ENCODE peak calls at places on chromosome 15, in seven cellular contexts. One of them, this sample, is unnamed.

GRCh38 chr15:94324835-94325767 is 93.7 kb downstream of the MCTP2 start:
- DNase-seq in kidney epithelial cell: no peak
- DNase-seq in GM06990: no peak
- DNase-seq in fibroblast of lung: no peak
- DNase-seq in GM13976: no peak
- DNase-seq in foreskin fibroblast: no peak
- DNase-seq in left ventricle myocardium inferior: no peak
- DNase-seq in this sample: no peak

GRCh38 chr15:61155741-61156700 is 73.1 kb downstream of the RORA start:
- DNase-seq in kidney epithelial cell: peak
- DNase-seq in GM06990: no peak
- DNase-seq in fibroblast of lung: peak
- DNase-seq in GM13976: no peak
- DNase-seq in foreskin fibroblast: peak
- DNase-seq in left ventricle myocardium inferior: peak
- DNase-seq in this sample: no peak

GRCh38 chr15:97129684-97130083 is 799.2 kb downstream of the NR2F2 start:
- DNase-seq in kidney epithelial cell: no peak
- DNase-seq in GM06990: no peak
- DNase-seq in fibroblast of lung: no peak
- DNase-seq in GM13976: no peak
- DNase-seq in foreskin fibroblast: no peak
- DNase-seq in left ventricle myocardium inferior: no peak
- DNase-seq in this sample: no peak

GRCh38 chr15:69657626-69658025 is 205.0 kb downstream of the RPLP1 start:
- DNase-seq in kidney epithelial cell: no peak
- DNase-seq in GM06990: no peak
- DNase-seq in fibroblast of lung: no peak
- DNase-seq in GM13976: no peak
- DNase-seq in foreskin fibroblast: no peak
- DNase-seq in left ventricle myocardium inferior: no peak
- DNase-seq in this sample: no peak

GRCh38 chr15:82298520-82298919 is 35.9 kb downstream of the SAXO2 start:
- DNase-seq in kidney epithelial cell: no peak
- DNase-seq in GM06990: no peak
- DNase-seq in fibroblast of lung: peak
- DNase-seq in GM13976: no peak
- DNase-seq in foreskin fibroblast: no peak
- DNase-seq in left ventricle myocardium inferior: no peak
- DNase-seq in this sample: no peak

GRCh38 chr15:64754663-64755426 is 20.5 kb downstream of the RBPMS2 start:
- DNase-seq in kidney epithelial cell: no peak
- DNase-seq in GM06990: peak
- DNase-seq in fibroblast of lung: no peak
- DNase-seq in GM13976: peak
- DNase-seq in foreskin fibroblast: no peak
- DNase-seq in left ventricle myocardium inferior: no peak
- DNase-seq in this sample: no peak

GRCh38 chr15:95284933-95285401 is 1045.5 kb upstream of the NR2F2 start:
- DNase-seq in kidney epithelial cell: no peak
- DNase-seq in GM06990: peak
- DNase-seq in fibroblast of lung: peak
- DNase-seq in GM13976: no peak
- DNase-seq in foreskin fibroblast: peak
- DNase-seq in left ventricle myocardium inferior: no peak
- DNase-seq in this sample: no peak

GRCh38 chr15:41903782-41904181 is 9.9 kb upstream of the SPTBN5 start:
- DNase-seq in kidney epithelial cell: no peak
- DNase-seq in GM06990: no peak
- DNase-seq in fibroblast of lung: no peak
- DNase-seq in GM13976: no peak
- DNase-seq in foreskin fibroblast: no peak
- DNase-seq in left ventricle myocardium inferior: no peak
- DNase-seq in this sample: no peak

GRCh38 chr15:60844431-60845174 is 365.7 kb upstream of the ICE2 start:
- DNase-seq in kidney epithelial cell: no peak
- DNase-seq in GM06990: no peak
- DNase-seq in fibroblast of lung: no peak
- DNase-seq in GM13976: no peak
- DNase-seq in foreskin fibroblast: no peak
- DNase-seq in left ventricle myocardium inferior: no peak
- DNase-seq in this sample: no peak

GRCh38 chr15:42363487-42363886 is 4.2 kb downstream of the CAPN3 start:
- DNase-seq in kidney epithelial cell: no peak
- DNase-seq in GM06990: no peak
- DNase-seq in fibroblast of lung: no peak
- DNase-seq in GM13976: no peak
- DNase-seq in foreskin fibroblast: no peak
- DNase-seq in left ventricle myocardium inferior: no peak
- DNase-seq in this sample: no peak

GRCh38 chr15:50044406-50044805 is 74.6 kb downstream of the ATP8B4 start:
- DNase-seq in kidney epithelial cell: no peak
- DNase-seq in GM06990: no peak
- DNase-seq in fibroblast of lung: no peak
- DNase-seq in GM13976: no peak
- DNase-seq in foreskin fibroblast: no peak
- DNase-seq in left ventricle myocardium inferior: no peak
- DNase-seq in this sample: no peak

GRCh38 chr15:68228143-68228970 is 1.2 kb downstream of the CLN6 start:
- DNase-seq in kidney epithelial cell: no peak
- DNase-seq in GM06990: no peak
- DNase-seq in fibroblast of lung: peak
- DNase-seq in GM13976: no peak
- DNase-seq in foreskin fibroblast: peak
- DNase-seq in left ventricle myocardium inferior: peak
- DNase-seq in this sample: peak

GRCh38 chr15:83873966-83874365 is 220.0 kb downstream of the ADAMTSL3 start:
- DNase-seq in kidney epithelial cell: no peak
- DNase-seq in GM06990: no peak
- DNase-seq in fibroblast of lung: peak
- DNase-seq in GM13976: no peak
- DNase-seq in foreskin fibroblast: no peak
- DNase-seq in left ventricle myocardium inferior: no peak
- DNase-seq in this sample: no peak

GRCh38 chr15:101250331-101250730 is 1.5 kb downstream of the CHSY1 start:
- DNase-seq in kidney epithelial cell: peak
- DNase-seq in GM06990: no peak
- DNase-seq in fibroblast of lung: peak
- DNase-seq in GM13976: no peak
- DNase-seq in foreskin fibroblast: peak
- DNase-seq in left ventricle myocardium inferior: no peak
- DNase-seq in this sample: no peak

GRCh38 chr15:67018026-67018425 is 47.4 kb upstream of the SMAD3 start:
- DNase-seq in kidney epithelial cell: no peak
- DNase-seq in GM06990: no peak
- DNase-seq in fibroblast of lung: no peak
- DNase-seq in GM13976: no peak
- DNase-seq in foreskin fibroblast: no peak
- DNase-seq in left ventricle myocardium inferior: no peak
- DNase-seq in this sample: no peak

GRCh38 chr15:78315686-78316085 is 16.3 kb upstream of the SKIC8 start:
- DNase-seq in kidney epithelial cell: no peak
- DNase-seq in GM06990: no peak
- DNase-seq in fibroblast of lung: no peak
- DNase-seq in GM13976: peak
- DNase-seq in foreskin fibroblast: peak
- DNase-seq in left ventricle myocardium inferior: no peak
- DNase-seq in this sample: no peak

GRCh38 chr15:67509918-67510317 is 11.0 kb upstream of the C15orf61 start:
- DNase-seq in kidney epithelial cell: no peak
- DNase-seq in GM06990: no peak
- DNase-seq in fibroblast of lung: no peak
- DNase-seq in GM13976: no peak
- DNase-seq in foreskin fibroblast: no peak
- DNase-seq in left ventricle myocardium inferior: no peak
- DNase-seq in this sample: no peak

GRCh38 chr15:33675246-33675645 is 293.1 kb upstream of the CHRM5 start:
- DNase-seq in kidney epithelial cell: no peak
- DNase-seq in GM06990: no peak
- DNase-seq in fibroblast of lung: peak
- DNase-seq in GM13976: peak
- DNase-seq in foreskin fibroblast: no peak
- DNase-seq in left ventricle myocardium inferior: no peak
- DNase-seq in this sample: no peak
- TF ChIP-seq CTCF in kidney epithelial cell: peak
- TF ChIP-seq CTCF in GM06990: peak
- TF ChIP-seq CTCF in fibroblast of lung: peak
- TF ChIP-seq CTCF in GM13976: peak
- TF ChIP-seq CTCF in foreskin fibroblast: peak
- TF ChIP-seq CTCF in left ventricle myocardium inferior: peak
- TF ChIP-seq CTCF in this sample: peak

GRCh38 chr15:48974865-48975264 is 11.1 kb upstream of the SHC4 start:
- DNase-seq in kidney epithelial cell: no peak
- DNase-seq in GM06990: no peak
- DNase-seq in fibroblast of lung: peak
- DNase-seq in GM13976: no peak
- DNase-seq in foreskin fibroblast: no peak
- DNase-seq in left ventricle myocardium inferior: no peak
- DNase-seq in this sample: no peak

GRCh38 chr15:48975713-48976419 is 12.1 kb upstream of the SHC4 start:
- DNase-seq in kidney epithelial cell: no peak
- DNase-seq in GM06990: peak
- DNase-seq in fibroblast of lung: peak
- DNase-seq in GM13976: peak
- DNase-seq in foreskin fibroblast: peak
- DNase-seq in left ventricle myocardium inferior: peak
- DNase-seq in this sample: peak

GRCh38 chr15:48972750-48973503 is 9.2 kb upstream of the SHC4 start:
- DNase-seq in kidney epithelial cell: no peak
- DNase-seq in GM06990: no peak
- DNase-seq in fibroblast of lung: no peak
- DNase-seq in GM13976: no peak
- DNase-seq in foreskin fibroblast: no peak
- DNase-seq in left ventricle myocardium inferior: no peak
- DNase-seq in this sample: no peak

GRCh38 chr15:48978638-48979037 is 14.9 kb upstream of the SHC4 start:
- DNase-seq in kidney epithelial cell: no peak
- DNase-seq in GM06990: no peak
- DNase-seq in fibroblast of lung: no peak
- DNase-seq in GM13976: no peak
- DNase-seq in foreskin fibroblast: no peak
- DNase-seq in left ventricle myocardium inferior: no peak
- DNase-seq in this sample: no peak

DNA sequence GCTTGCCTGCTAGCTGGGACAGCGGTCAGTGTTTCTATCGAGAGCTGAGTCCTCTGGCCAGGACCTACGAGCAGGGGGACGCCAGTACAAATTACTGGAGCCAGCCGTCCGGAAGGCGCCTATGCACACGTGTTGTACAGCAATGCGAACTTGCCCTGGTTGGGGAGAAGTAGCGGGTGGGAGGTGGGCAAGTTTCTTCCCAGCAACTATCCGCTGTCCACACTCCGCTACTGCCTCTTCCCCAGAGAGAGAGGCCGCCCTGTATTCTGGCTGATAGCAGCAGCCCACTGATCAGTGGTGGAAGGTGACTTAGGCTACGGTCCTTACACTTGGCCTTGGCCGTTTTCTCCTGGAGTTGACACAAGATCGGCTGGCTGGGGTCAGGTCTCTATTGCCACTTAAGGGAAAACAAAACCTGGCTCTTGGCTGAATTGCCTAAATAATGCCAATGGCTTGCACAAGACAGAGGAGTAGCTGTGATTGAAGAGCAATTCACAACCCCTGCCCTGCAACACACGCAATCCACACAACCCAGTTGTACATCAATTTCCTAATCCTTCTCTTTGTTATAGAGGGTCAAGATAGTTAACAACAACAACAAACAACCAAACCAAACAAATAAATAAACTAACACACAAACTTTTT is 12.8 kb upstream of the SHC4 start:
- DNase-seq in kidney epithelial cell: no peak
- DNase-seq in GM06990: no peak
- DNase-seq in fibroblast of lung: no peak
- DNase-seq in GM13976: no peak
- DNase-seq in foreskin fibroblast: no peak
- DNase-seq in left ventricle myocardium inferior: no peak
- DNase-seq in this sample: no peak
- TF ChIP-seq CTCF in kidney epithelial cell: no peak
- TF ChIP-seq CTCF in GM06990: no peak
- TF ChIP-seq CTCF in fibroblast of lung: no peak
- TF ChIP-seq CTCF in GM13976: no peak
- TF ChIP-seq CTCF in foreskin fibroblast: no peak
- TF ChIP-seq CTCF in left ventricle myocardium inferior: no peak
- TF ChIP-seq CTCF in this sample: no peak

GRCh38 chr15:59739557-59740186 is 50.6 kb upstream of the BNIP2 start:
- DNase-seq in kidney epithelial cell: no peak
- DNase-seq in GM06990: no peak
- DNase-seq in fibroblast of lung: no peak
- DNase-seq in GM13976: no peak
- DNase-seq in foreskin fibroblast: no peak
- DNase-seq in left ventricle myocardium inferior: no peak
- DNase-seq in this sample: no peak

GRCh38 chr15:59736181-59736580 is 47.1 kb upstream of the BNIP2 start:
- DNase-seq in kidney epithelial cell: no peak
- DNase-seq in GM06990: no peak
- DNase-seq in fibroblast of lung: no peak
- DNase-seq in GM13976: no peak
- DNase-seq in foreskin fibroblast: no peak
- DNase-seq in left ventricle myocardium inferior: no peak
- DNase-seq in this sample: no peak

GRCh38 chr15:59746777-59747176 is 57.7 kb upstream of the BNIP2 start:
- DNase-seq in kidney epithelial cell: no peak
- DNase-seq in GM06990: no peak
- DNase-seq in fibroblast of lung: no peak
- DNase-seq in GM13976: no peak
- DNase-seq in foreskin fibroblast: no peak
- DNase-seq in left ventricle myocardium inferior: no peak
- DNase-seq in this sample: no peak

GRCh38 chr15:59738676-59739075 is 49.6 kb upstream of the BNIP2 start:
- DNase-seq in kidney epithelial cell: no peak
- DNase-seq in GM06990: no peak
- DNase-seq in fibroblast of lung: no peak
- DNase-seq in GM13976: no peak
- DNase-seq in foreskin fibroblast: no peak
- DNase-seq in left ventricle myocardium inferior: no peak
- DNase-seq in this sample: no peak

GRCh38 chr15:59741274-59741906 is 52.3 kb upstream of the BNIP2 start:
- DNase-seq in kidney epithelial cell: no peak
- DNase-seq in GM06990: no peak
- DNase-seq in fibroblast of lung: peak
- DNase-seq in GM13976: no peak
- DNase-seq in foreskin fibroblast: peak
- DNase-seq in left ventricle myocardium inferior: no peak
- DNase-seq in this sample: no peak
- TF ChIP-seq CTCF in kidney epithelial cell: peak
- TF ChIP-seq CTCF in GM06990: no peak
- TF ChIP-seq CTCF in fibroblast of lung: peak
- TF ChIP-seq CTCF in GM13976: no peak
- TF ChIP-seq CTCF in foreskin fibroblast: peak
- TF ChIP-seq CTCF in left ventricle myocardium inferior: no peak
- TF ChIP-seq CTCF in this sample: peak

DNA sequence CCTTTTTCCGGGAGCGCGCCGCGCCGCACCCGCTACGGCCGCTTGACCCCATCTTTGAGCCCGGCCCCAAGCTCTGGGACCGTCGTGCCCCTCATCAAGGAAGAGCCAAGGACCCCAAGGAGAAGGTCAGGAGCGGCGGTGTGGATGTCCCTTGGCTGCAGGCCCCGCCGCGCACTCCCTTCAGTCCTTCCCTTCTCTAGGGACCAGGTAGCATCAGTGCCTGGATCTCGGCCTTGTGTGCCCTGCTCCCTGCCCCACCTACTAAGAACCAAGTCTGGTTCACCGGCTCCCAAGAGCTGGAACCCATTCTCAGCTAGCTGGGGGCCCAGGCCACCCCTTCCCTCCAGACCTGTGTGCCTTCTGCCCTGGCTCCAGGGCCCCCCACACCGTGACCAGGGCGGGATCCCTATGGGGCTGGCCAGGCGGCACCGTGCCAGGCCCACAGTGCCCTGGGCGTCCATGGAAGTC is 69.3 kb upstream of the CGNL1 start:
- DNase-seq in kidney epithelial cell: no peak
- DNase-seq in GM06990: no peak
- DNase-seq in fibroblast of lung: no peak
- DNase-seq in GM13976: no peak
- DNase-seq in foreskin fibroblast: no peak
- DNase-seq in left ventricle myocardium inferior: no peak
- DNase-seq in this sample: no peak
- TF ChIP-seq CTCF in kidney epithelial cell: no peak
- TF ChIP-seq CTCF in GM06990: no peak
- TF ChIP-seq CTCF in fibroblast of lung: no peak
- TF ChIP-seq CTCF in GM13976: no peak
- TF ChIP-seq CTCF in foreskin fibroblast: no peak
- TF ChIP-seq CTCF in left ventricle myocardium inferior: peak
- TF ChIP-seq CTCF in this sample: peak